ENCODE peak calls at places on chromosomes 5 and 9, in nine cellular contexts. M is Ammon's horn; L is PC-9; T is T follicular helper cell; D is HT1080; C is hepatocyte; K is EH; Z is EL; G is stimulated activated CD8-positive, alpha-beta memory T cell treated with anti-CD3 and anti-CD28 coated beads, Interleukin-7, amount 100 ng/mL, for 4 hours. H is an unnamed sample.

GRCh38 chr9:133683494-133684460 is 47.6 kb downstream of the DBH start:
- DNase-seq in M (no peak), L (no peak), T (peak), D (no peak), C (no peak), K (peak), Z (no peak), G (no peak), H (no peak)

GRCh38 chr9:101514056-101514455 is 19.6 kb upstream of the RNF20 start:
- DNase-seq in M (no peak), L (no peak), T (no peak), D (no peak), C (no peak), K (peak), Z (peak), G (no peak), H (peak)

GRCh38 chr9:132978451-132979087 is at the start of gene GFI1B:
- DNase-seq in M (no peak), L (no peak), T (no peak), D (no peak), C (peak), K (no peak), Z (no peak), G (no peak), H (no peak)

GRCh38 chr5:16411235-16411634 is 54.4 kb downstream of the ZNF622 start:
- DNase-seq in M (no peak), L (no peak), T (no peak), D (peak), C (no peak), K (no peak), Z (peak), G (no peak), H (no peak)

GRCh38 chr9:126633881-126634558 is 20.3 kb downstream of the LMX1B start:
- DNase-seq in M (no peak), L (peak), T (no peak), D (no peak), C (no peak), K (no peak), Z (no peak), G (no peak), H (no peak)

GRCh38 chr5:71905804-71906711 is 187.0 kb downstream of the CARTPT start:
- DNase-seq in M (no peak), L (no peak), T (no peak), D (no peak), C (no peak), K (no peak), Z (no peak), G (no peak), H (peak)

GRCh38 chr9:123225995-123226394 is 42.4 kb downstream of the STRBP start:
- DNase-seq in M (no peak), L (no peak), T (no peak), D (peak), C (no peak), K (no peak), Z (no peak), G (no peak), H (peak)

GRCh38 chr9:107948601-107949000 is 459.0 kb upstream of the KLF4 start:
- DNase-seq in M (no peak), L (no peak), T (no peak), D (no peak), C (no peak), K (peak), Z (peak), G (no peak), H (peak)

GRCh38 chr5:126339215-126339805 is 83.9 kb upstream of the GRAMD2B start:
- DNase-seq in M (peak), L (peak), T (peak), D (peak), C (peak), K (peak), Z (peak), G (peak), H (peak)

GRCh38 chr9:99437145-99437544 is 215.1 kb downstream of the SEC61B start:
- DNase-seq in M (no peak), L (no peak), T (no peak), D (no peak), C (no peak), K (no peak), Z (no peak), G (no peak), H (no peak)

GRCh38 chr5:136957428-136957827 is 541.7 kb downstream of the SPOCK1 start:
- DNase-seq in M (no peak), L (peak), T (no peak), D (peak), C (no peak), K (no peak), Z (no peak), G (no peak), H (no peak)

GRCh38 chr9:100206899-100207298 is 107.9 kb downstream of the INVS start:
- DNase-seq in M (no peak), L (no peak), T (no peak), D (peak), C (no peak), K (peak), Z (peak), G (no peak), H (peak)

GRCh38 chr9:136086213-136086881 is 8.7 kb downstream of the NACC2 start:
- DNase-seq in M (peak), L (no peak), T (no peak), D (no peak), C (no peak), K (no peak), Z (no peak), G (no peak), H (no peak)

GRCh38 chr9:33535541-33535940 is 11.5 kb downstream of the ANKRD18B start:
- DNase-seq in M (no peak), L (no peak), T (no peak), D (no peak), C (no peak), K (no peak), Z (no peak), G (no peak), H (no peak)

GRCh38 chr9:81874926-81875325 is 53.3 kb upstream of the SPATA31D4 start:
- DNase-seq in M (no peak), L (no peak), T (no peak), D (peak), C (peak), K (peak), Z (peak), G (no peak), H (peak)

GRCh38 chr5:67160985-67161384 is 35.6 kb downstream of the CD180 start:
- DNase-seq in M (no peak), L (peak), T (peak), D (peak), C (no peak), K (peak), Z (peak), G (peak), H (peak)

GRCh38 chr9:76592105-76593010 is 133.4 kb downstream of the GCNT1 start:
- DNase-seq in M (no peak), L (no peak), T (no peak), D (no peak), C (no peak), K (peak), Z (no peak), G (no peak), H (peak)